ENCODE peak calls at places on chromosomes 11 and 22, in ten cellular contexts. A is astrocyte; F is right lobe of liver; W is cardiac muscle cell; R is body of pancreas; V is HCT116; T is neural progenitor cell; U is A549; M is CD4-positive, alpha-beta T cell; P is RWPE1. Y is an unnamed sample.

GRCh38 chr11:28729339-28729738 is 621.2 kb downstream of the METTL15 start:
- DNase-seq in F (peak), R (peak), U (no peak), W (no peak), T (no peak), A (no peak), P (no peak), V (no peak), M (no peak), Y (no peak)

GRCh38 chr11:3995949-3996554 is 98.5 kb upstream of the RRM1 start:
- DNase-seq in A (peak), T (no peak), R (no peak), W (no peak), V (no peak), M (no peak), U (no peak), P (no peak), F (no peak), Y (no peak)

GRCh38 chr11:4932751-4933150 is 8.6 kb upstream of the OR51G1 start:
- DNase-seq in R (no peak), P (no peak), W (no peak), T (no peak), M (no peak), A (no peak), F (no peak), U (no peak), V (no peak), Y (no peak)

GRCh38 chr22:36933629-36934028 is 20.2 kb downstream of the CSF2RB start:
- DNase-seq in W (no peak), V (no peak), F (no peak), R (no peak), M (no peak), P (no peak), T (no peak), U (no peak), A (no peak), Y (no peak)

GRCh38 chr11:1852885-1853284 is at the start of gene LSP1:
- DNase-seq in P (no peak), M (peak), W (no peak), R (no peak), V (no peak), F (no peak), U (no peak), T (no peak), A (no peak), Y (no peak)

GRCh38 chr11:128632151-128632791 is 44.9 kb upstream of the ETS1 start:
- DNase-seq in V (peak), T (peak), P (peak), F (no peak), W (peak), U (peak), A (peak), R (peak), M (peak), Y (peak)

GRCh38 chr22:39699631-39700348 is 129.2 kb downstream of the CACNA1I start:
- DNase-seq in U (no peak), T (peak), V (no peak), W (no peak), F (no peak), M (no peak), P (no peak), R (no peak), A (no peak), Y (no peak)

GRCh38 chr22:29134448-29134847 is 61.6 kb downstream of the KREMEN1 start:
- DNase-seq in R (no peak), V (no peak), W (no peak), T (no peak), U (no peak), M (no peak), A (no peak), P (no peak), F (no peak), Y (no peak)

GRCh38 chr22:16824718-16825687 is at the start of gene XKR3:
- DNase-seq in M (no peak), P (peak), R (no peak), W (no peak), T (no peak), V (no peak), A (no peak), U (no peak), F (no peak), Y (no peak)

GRCh38 chr11:62846177-62846576 is 6.8 kb upstream of the WDR74 start:
- DNase-seq in R (no peak), W (no peak), T (no peak), P (no peak), A (no peak), M (no peak), V (no peak), U (no peak), F (no peak), Y (no peak)

GRCh38 chr22:23213581-23214341 is 33.5 kb downstream of the BCR start:
- DNase-seq in U (no peak), R (no peak), P (no peak), M (no peak), V (no peak), F (no peak), T (no peak), A (no peak), W (no peak), Y (no peak)

GRCh38 chr11:68140496-68141246 is 19.5 kb upstream of the CHKA start:
- DNase-seq in A (no peak), R (peak), P (no peak), W (no peak), U (no peak), F (no peak), V (no peak), M (no peak), T (no peak), Y (no peak)

GRCh38 chr11:68142028-68142412 is 20.8 kb upstream of the CHKA start:
- DNase-seq in U (no peak), A (no peak), T (no peak), V (no peak), P (no peak), F (peak), R (peak), W (no peak), M (no peak), Y (no peak)

GRCh38 chr11:68143310-68143689 is 22.1 kb upstream of the CHKA start:
- DNase-seq in F (no peak), W (no peak), P (no peak), A (no peak), U (no peak), V (no peak), T (no peak), R (no peak), M (no peak), Y (no peak)

GRCh38 chr11:68142441-68143309 is 21.5 kb upstream of the CHKA start:
- DNase-seq in M (no peak), R (peak), W (no peak), A (no peak), P (no peak), T (no peak), F (peak), U (no peak), V (no peak), Y (no peak)

GRCh38 chr11:68141247-68142027 is 20.2 kb upstream of the CHKA start:
- DNase-seq in A (no peak), T (no peak), V (no peak), F (no peak), P (no peak), R (no peak), W (no peak), U (no peak), M (no peak), Y (no peak)
- H3K27ac ChIP-seq in A (no peak), T (no peak), V (no peak), F (no peak), P (no peak), R (peak), W (no peak), U (peak), M (no peak), Y (no peak)

DNA sequence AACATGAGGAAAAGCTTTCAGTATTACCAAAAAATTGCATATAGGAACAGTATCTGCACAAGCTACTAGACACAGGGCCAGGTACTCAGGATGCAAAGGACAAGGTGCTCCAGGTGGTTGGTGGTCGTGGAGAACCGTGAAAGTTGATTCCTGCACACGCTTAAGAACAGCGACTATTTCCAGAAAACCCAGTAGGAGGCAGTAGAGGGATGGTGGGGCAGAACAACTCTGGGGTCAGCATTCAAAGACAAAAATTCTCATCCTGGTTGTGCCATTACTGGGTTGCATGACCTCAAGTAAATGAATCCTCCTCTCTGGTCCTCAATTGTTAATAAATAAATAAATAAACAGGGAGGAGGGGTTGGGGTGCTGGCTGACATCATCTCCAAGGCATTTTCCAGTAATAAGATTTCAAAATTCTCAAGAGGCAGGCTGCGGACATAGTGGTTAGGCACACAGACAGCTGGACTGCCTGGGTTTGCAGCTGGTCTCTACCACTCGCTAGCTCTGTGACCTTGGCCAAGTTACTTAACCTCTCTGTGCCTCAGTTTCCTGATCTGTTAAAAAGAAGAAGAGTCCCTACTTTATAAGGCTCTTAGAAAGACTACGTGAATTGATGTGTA is 89.6 kb downstream of the ISX start:
- DNase-seq in U (no peak), V (no peak), F (no peak), P (no peak), R (no peak), W (no peak), T (peak), M (no peak), A (no peak), Y (no peak)
- TF ChIP-seq CTCF in U (no peak), V (no peak), F (no peak), P (no peak), R (no peak), W (no peak), T (no peak), M (no peak), A (no peak), Y (no peak)

DNA sequence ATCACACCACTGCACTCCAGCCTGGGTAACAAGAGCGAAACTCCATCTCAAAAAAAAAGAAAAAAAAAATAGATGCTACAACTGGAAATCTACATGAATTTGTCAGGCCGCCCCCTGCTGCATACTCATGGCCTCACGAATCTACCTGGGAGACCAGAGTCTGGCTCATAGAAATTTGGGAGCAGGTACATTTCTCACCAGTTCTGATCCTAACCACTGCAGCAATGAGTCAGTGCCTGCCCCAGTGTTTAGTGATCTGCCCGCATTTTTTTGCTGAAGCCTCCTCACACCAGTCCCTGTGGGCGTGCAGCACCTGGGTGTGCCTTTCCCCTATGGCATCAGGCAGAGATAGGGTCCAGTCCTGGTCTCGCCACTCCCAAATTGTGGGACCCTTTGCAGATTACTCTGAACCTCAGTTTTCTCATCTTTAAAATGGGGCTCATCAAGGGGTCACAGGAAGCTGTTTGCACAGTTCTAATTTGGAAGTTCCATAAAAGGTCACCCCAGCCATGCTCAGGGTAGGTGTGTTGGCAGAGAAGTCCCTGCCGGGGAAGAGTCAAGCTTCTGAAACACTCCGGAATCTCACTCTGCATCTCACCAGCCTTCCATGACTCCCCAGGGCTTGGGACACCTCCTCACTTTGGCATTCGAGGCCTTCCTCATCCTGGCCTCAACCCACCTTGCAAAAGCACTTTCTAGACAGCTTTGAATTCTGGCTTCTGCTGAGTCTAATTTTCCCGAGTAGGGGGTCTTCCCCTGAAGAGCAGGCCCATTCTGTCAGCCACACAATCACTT is 39.3 kb upstream of the LINC01488 start:
- DNase-seq in V (no peak), T (no peak), P (peak), F (no peak), W (no peak), M (no peak), U (no peak), R (no peak), A (no peak), Y (no peak)
- H3K27ac ChIP-seq in V (peak), T (no peak), P (peak), F (no peak), W (no peak), M (no peak), U (peak), R (peak), A (peak), Y (peak)

DNA sequence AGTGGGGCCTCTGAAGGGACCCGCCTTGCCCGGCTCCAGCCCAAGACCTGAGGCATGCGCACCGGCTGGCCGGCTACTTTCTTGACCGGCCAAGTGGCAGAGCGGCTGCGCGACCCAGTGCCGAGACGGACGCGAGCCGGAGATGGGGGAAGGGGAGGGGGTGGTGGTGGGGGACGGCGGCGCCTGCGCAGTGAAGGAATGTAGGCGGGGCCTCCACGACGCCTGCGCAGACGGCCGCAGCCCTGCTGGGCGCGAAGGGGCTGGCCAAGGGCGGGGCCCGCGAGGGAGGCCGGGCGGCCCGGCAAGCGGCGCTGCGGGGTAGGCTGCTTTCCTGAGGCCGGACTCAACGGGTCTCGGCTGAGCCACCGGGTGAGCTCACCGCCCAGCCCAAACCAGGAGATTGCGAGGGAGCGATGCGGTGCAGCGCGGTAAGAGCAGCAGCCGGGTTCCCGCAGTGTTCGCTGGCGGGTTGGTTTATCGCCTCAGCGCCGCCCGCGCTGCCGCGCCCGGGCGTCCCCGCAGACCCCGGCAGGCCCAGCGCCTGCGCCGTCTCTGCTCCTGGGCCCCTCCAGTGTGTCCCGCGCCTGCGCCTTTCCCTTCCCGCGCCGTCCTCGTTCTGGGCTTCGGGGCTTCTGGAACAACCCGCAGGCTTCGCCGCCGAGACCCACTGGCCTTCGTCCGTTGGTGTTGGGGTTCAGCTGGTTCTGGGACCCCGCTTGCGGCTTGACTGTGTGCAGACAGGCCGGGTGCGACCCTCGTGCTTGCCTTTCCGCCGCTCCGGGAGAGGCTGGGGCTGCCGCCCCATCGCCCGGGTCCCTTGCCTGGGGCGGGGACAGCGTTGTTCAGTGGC is at the start of gene SPECC1L:
- DNase-seq in P (peak), T (peak), W (peak), M (peak), A (peak), V (peak), U (peak), F (peak), R (peak), Y (peak)
- TF ChIP-seq CTCF in P (no peak), T (peak), W (peak), M (no peak), A (no peak), V (no peak), U (no peak), F (peak), R (peak), Y (no peak)

GRCh38 chr22:24426436-24426835 is 963 bp upstream of the ADORA2A start:
- DNase-seq in V (no peak), W (no peak), F (no peak), A (no peak), M (no peak), T (no peak), U (no peak), P (no peak), R (no peak), Y (no peak)

GRCh38 chr22:24423519-24424000 is 3.8 kb upstream of the ADORA2A start:
- DNase-seq in V (no peak), F (peak), U (peak), T (peak), R (peak), W (peak), M (peak), A (no peak), P (peak), Y (peak)

GRCh38 chr22:24426859-24427499 is 420 bp upstream of the ADORA2A start:
- DNase-seq in W (no peak), T (no peak), F (no peak), A (no peak), P (no peak), R (no peak), M (peak), V (no peak), U (no peak), Y (no peak)

GRCh38 chr22:24424001-24424900 is 3.1 kb upstream of the ADORA2A start:
- DNase-seq in V (no peak), U (no peak), P (no peak), A (no peak), R (no peak), W (no peak), M (peak), F (peak), T (peak), Y (no peak)

GRCh38 chr22:24424901-24425775 is 2.3 kb upstream of the ADORA2A start:
- DNase-seq in F (no peak), W (no peak), R (no peak), A (no peak), M (no peak), V (no peak), P (no peak), T (no peak), U (no peak), Y (no peak)
- H3K27ac ChIP-seq in F (peak), W (no peak), R (no peak), A (no peak), M (no peak), V (no peak), P (no peak), T (no peak), U (no peak), Y (no peak)

GRCh38 chr11:73257342-73258103 is 14.6 kb upstream of the P2RY6 start:
- DNase-seq in W (peak), P (peak), F (peak), U (peak), T (peak), V (peak), A (peak), M (no peak), R (no peak), Y (no peak)

GRCh38 chr11:73248526-73249185 is 23.5 kb upstream of the P2RY6 start:
- DNase-seq in T (no peak), U (no peak), R (no peak), F (no peak), P (no peak), A (no peak), W (no peak), M (no peak), V (no peak), Y (no peak)

GRCh38 chr11:73249304-73249703 is 22.8 kb upstream of the P2RY6 start:
- DNase-seq in T (no peak), P (no peak), V (no peak), F (no peak), M (no peak), A (peak), W (no peak), U (peak), R (no peak), Y (no peak)

GRCh38 chr11:73249858-73250773 is 22.0 kb upstream of the P2RY6 start:
- DNase-seq in P (no peak), W (no peak), T (no peak), F (no peak), U (no peak), V (no peak), M (no peak), A (no peak), R (no peak), Y (no peak)

DNA sequence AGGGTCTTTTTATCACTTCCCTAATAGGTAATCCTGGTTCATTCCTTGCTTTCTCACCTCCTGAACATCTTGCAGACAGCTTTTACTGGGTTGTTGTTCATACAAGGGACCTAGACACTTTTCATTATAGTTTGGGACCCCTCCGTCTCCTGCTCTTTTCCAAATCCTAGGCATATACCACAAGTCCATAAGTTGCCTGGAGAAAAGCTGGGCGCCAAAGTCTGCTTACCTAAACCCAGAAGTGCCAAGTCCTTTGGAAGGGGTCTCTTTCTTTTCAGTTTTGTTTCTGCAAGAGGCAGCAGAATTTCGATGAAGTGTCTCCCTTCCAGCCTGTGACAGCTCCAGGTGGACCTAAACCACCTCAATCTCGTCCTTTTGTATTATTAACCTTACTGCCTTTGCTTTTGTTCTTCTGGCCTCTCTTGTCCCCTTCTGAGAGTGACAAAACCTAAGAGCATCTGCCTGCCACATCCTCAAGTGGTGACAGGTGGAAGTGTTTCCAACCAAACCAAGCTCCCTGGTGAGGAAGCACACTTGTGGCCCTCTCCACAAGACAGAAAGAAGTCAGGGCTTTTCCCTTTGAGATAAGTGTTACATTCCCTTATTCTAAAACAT is 19.5 kb upstream of the P2RY6 start:
- DNase-seq in M (no peak), T (peak), F (peak), U (peak), V (peak), W (peak), R (no peak), A (no peak), P (no peak), Y (peak)
- TF ChIP-seq CTCF in M (no peak), T (peak), F (no peak), U (no peak), V (no peak), W (no peak), R (no peak), A (peak), P (no peak), Y (no peak)

GRCh38 chr22:30946354-30946753 is 22.2 kb downstream of the MORC2 start:
- DNase-seq in A (no peak), R (no peak), W (no peak), T (no peak), U (no peak), M (no peak), V (no peak), P (no peak), F (no peak), Y (no peak)
- H3K27ac ChIP-seq in A (no peak), R (no peak), W (peak), T (peak), U (no peak), M (no peak), V (no peak), P (peak), F (no peak), Y (no peak)

DNA sequence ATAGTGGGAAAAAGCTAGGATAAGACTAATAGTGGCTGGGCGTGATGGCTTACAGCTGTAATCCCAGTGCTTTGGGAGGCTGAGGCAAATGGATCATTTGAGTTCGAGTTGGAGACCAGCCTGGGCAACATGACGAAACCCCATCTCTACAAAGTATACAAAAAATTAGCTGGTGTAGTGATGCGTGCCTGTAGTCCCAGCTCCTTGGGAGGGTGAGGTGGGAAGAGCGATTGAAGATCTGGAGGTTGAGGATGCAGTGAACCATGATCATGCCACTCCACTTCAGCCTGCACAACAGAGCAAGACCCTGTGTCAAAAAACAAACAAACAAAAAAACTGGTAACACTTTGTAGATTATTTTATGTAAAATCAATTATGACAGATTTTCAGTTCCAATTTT is 8.8 kb downstream of the ARHGAP42 start:
- DNase-seq in M (no peak), F (no peak), T (no peak), A (no peak), V (no peak), W (no peak), U (no peak), P (no peak), R (no peak), Y (no peak)
- TF ChIP-seq CTCF in M (no peak), F (no peak), T (no peak), A (no peak), V (no peak), W (no peak), U (no peak), P (no peak), R (no peak), Y (no peak)

GRCh38 chr11:111913031-111913861 is 712 bp downstream of the HSPB2 start:
- DNase-seq in T (no peak), W (no peak), F (no peak), M (no peak), R (no peak), V (no peak), A (no peak), U (no peak), P (no peak), Y (peak)
- H3K27ac ChIP-seq in T (no peak), W (peak), F (peak), M (no peak), R (peak), V (no peak), A (peak), U (no peak), P (peak), Y (peak)